ENCODE peak calls at places on chromosomes 1 and 21, in five cellular contexts. One of them, this sample, is unnamed.

GRCh38 chr1:97824644-97825043 is 96.2 kb downstream of the DPYD start:
- DNase-seq in psoas muscle: no peak
- DNase-seq in C1 segment of cervical spinal cord: no peak
- DNase-seq in tibial artery: no peak
- DNase-seq in K562: no peak
- DNase-seq in this sample: no peak

GRCh38 chr1:198830397-198830796 is 191.6 kb downstream of the PTPRC start:
- DNase-seq in psoas muscle: no peak
- DNase-seq in C1 segment of cervical spinal cord: no peak
- DNase-seq in tibial artery: no peak
- DNase-seq in K562: no peak
- DNase-seq in this sample: no peak

GRCh38 chr21:16942703-16943102 is 570.1 kb upstream of the CXADR start:
- DNase-seq in psoas muscle: no peak
- DNase-seq in C1 segment of cervical spinal cord: no peak
- DNase-seq in tibial artery: no peak
- DNase-seq in K562: no peak
- DNase-seq in this sample: no peak

GRCh38 chr21:34986561-34987533 is 62.3 kb downstream of the RUNX1 start:
- DNase-seq in psoas muscle: no peak
- DNase-seq in C1 segment of cervical spinal cord: no peak
- DNase-seq in tibial artery: no peak
- DNase-seq in K562: no peak
- DNase-seq in this sample: no peak

GRCh38 chr1:46084553-46085448 is 47.6 kb downstream of the PIK3R3 start:
- DNase-seq in psoas muscle: no peak
- DNase-seq in C1 segment of cervical spinal cord: no peak
- DNase-seq in tibial artery: no peak
- DNase-seq in K562: no peak
- DNase-seq in this sample: no peak

GRCh38 chr1:227317541-227318002 is 720 bp downstream of the CDC42BPA start:
- DNase-seq in psoas muscle: peak
- DNase-seq in C1 segment of cervical spinal cord: no peak
- DNase-seq in tibial artery: peak
- DNase-seq in K562: peak
- DNase-seq in this sample: no peak

GRCh38 chr1:23791434-23792047 is 596 bp downstream of the LYPLA2 start:
- DNase-seq in psoas muscle: peak
- DNase-seq in C1 segment of cervical spinal cord: no peak
- DNase-seq in tibial artery: no peak
- DNase-seq in K562: peak
- DNase-seq in this sample: no peak

GRCh38 chr1:159000627-159001026 is 9.1 kb upstream of the IFI16 start:
- DNase-seq in psoas muscle: peak
- DNase-seq in C1 segment of cervical spinal cord: peak
- DNase-seq in tibial artery: peak
- DNase-seq in K562: no peak
- DNase-seq in this sample: peak

GRCh38 chr1:78146137-78146822 is 100.5 kb downstream of the GIPC2 start:
- DNase-seq in psoas muscle: no peak
- DNase-seq in C1 segment of cervical spinal cord: no peak
- DNase-seq in tibial artery: no peak
- DNase-seq in K562: no peak
- DNase-seq in this sample: no peak

GRCh38 chr21:43281661-43282357 is 113.0 kb downstream of the CRYAA start:
- DNase-seq in psoas muscle: peak
- DNase-seq in C1 segment of cervical spinal cord: no peak
- DNase-seq in tibial artery: no peak
- DNase-seq in K562: no peak
- DNase-seq in this sample: peak